ENCODE peak calls at places on chromosomes 12 and 14, in nine cellular contexts. Y, T, B, J, P, V, S, X and D are unnamed samples.

GRCh38 chr12:107818984-107819383 is 44.5 kb downstream of the ASCL4 start:
- DNase-seq in S (no peak), V (no peak), T (no peak), J (no peak), B (no peak), P (peak), X (no peak), Y (no peak), D (no peak)

GRCh38 chr12:96274331-96274730 is 80.2 kb downstream of the ELK3 start:
- DNase-seq in S (no peak), V (no peak), T (no peak), P (peak), Y (no peak), B (no peak), X (no peak), J (no peak), D (peak)

GRCh38 chr14:83838221-83838620 is 1691.7 kb upstream of the FLRT2 start:
- DNase-seq in T (no peak), Y (no peak), X (no peak), J (no peak), P (no peak), V (no peak), B (no peak), S (no peak), D (no peak)

GRCh38 chr12:77816196-77816595 is 14.5 kb upstream of the NAV3 start:
- DNase-seq in V (no peak), T (peak), S (peak), J (no peak), X (no peak), B (no peak), Y (no peak), P (no peak), D (no peak)

GRCh38 chr14:21090194-21090939 is 8.1 kb downstream of the ZNF219 start:
- DNase-seq in S (no peak), B (no peak), Y (no peak), J (peak), V (no peak), X (no peak), T (no peak), P (peak), D (no peak)

GRCh38 chr14:104383088-104383805 is 196.3 kb upstream of the C14orf180 start:
- DNase-seq in S (no peak), X (no peak), B (no peak), J (peak), P (no peak), V (no peak), Y (no peak), T (no peak), D (no peak)

GRCh38 chr14:58977366-58977765 is 211.1 kb upstream of the DAAM1 start:
- DNase-seq in Y (no peak), S (no peak), X (no peak), V (no peak), T (no peak), J (no peak), P (no peak), B (no peak), D (no peak)

GRCh38 chr12:108117163-108117849 is 11.8 kb upstream of the WSCD2 start:
- DNase-seq in B (no peak), Y (no peak), P (no peak), J (peak), V (no peak), S (no peak), T (no peak), X (no peak), D (no peak)

GRCh38 chr12:25701290-25701689 is 148.2 kb upstream of the LMNTD1 start:
- DNase-seq in Y (no peak), S (no peak), V (no peak), J (no peak), T (no peak), X (no peak), P (no peak), B (no peak), D (peak)

GRCh38 chr12:111993290-111994150 is 19.4 kb downstream of the TMEM116 start:
- DNase-seq in T (no peak), Y (no peak), P (no peak), X (no peak), B (no peak), S (no peak), J (no peak), V (no peak), D (no peak)